ENCODE peak calls at places on chromosomes 6 and 20, in four cellular contexts. X, E, R and J are unnamed samples.

GRCh38 chr20:44730441-44730840 is 15.2 kb upstream of the KCNK15 start:
- DNase-seq in X (no peak), E (peak), R (no peak), J (no peak)

GRCh38 chr6:35165630-35166071 is 24.5 kb upstream of the TCP11 start:
- DNase-seq in R (no peak), X (no peak), E (peak), J (no peak)

GRCh38 chr6:142013286-142013685 is 119.4 kb upstream of the GJE1 start:
- DNase-seq in R (no peak), X (no peak), E (no peak), J (no peak)

GRCh38 chr6:4844108-4844507 is 67.9 kb downstream of the CDYL start:
- DNase-seq in E (no peak), X (no peak), R (no peak), J (no peak)

GRCh38 chr6:166987930-166988329 is 11.3 kb upstream of the CEP43 start:
- DNase-seq in R (no peak), E (no peak), X (no peak), J (no peak)

GRCh38 chr6:1724616-1725015 is 114.9 kb downstream of the FOXC1 start:
- DNase-seq in R (no peak), X (peak), E (no peak), J (no peak)

GRCh38 chr20:24768977-24769675 is 179.9 kb upstream of the CST7 start:
- DNase-seq in R (no peak), E (no peak), X (no peak), J (peak)

GRCh38 chr6:3739311-3739897 is 12.1 kb downstream of the PXDC1 start:
- DNase-seq in X (no peak), E (no peak), R (no peak), J (no peak)

GRCh38 chr6:3229566-3230274 is 2.3 kb upstream of the TUBB2B start:
- DNase-seq in R (no peak), E (no peak), X (no peak), J (no peak)

GRCh38 chr20:46062151-46062550 is 27.6 kb downstream of the NCOA5 start:
- DNase-seq in R (no peak), X (no peak), E (no peak), J (no peak)

GRCh38 chr6:169779092-169779815 is 27.8 kb downstream of the ERMARD start:
- DNase-seq in X (no peak), R (no peak), E (no peak), J (peak)

GRCh38 chr6:12010635-12011275 is 1.4 kb upstream of the HIVEP1 start:
- DNase-seq in R (peak), X (peak), E (peak), J (peak)

GRCh38 chr6:29696147-29697129 is 15.5 kb upstream of the ZFP57 start:
- DNase-seq in R (no peak), X (no peak), E (no peak), J (no peak)

GRCh38 chr6:151546941-151547659 is 53.3 kb downstream of the CCDC170 start:
- DNase-seq in E (no peak), X (no peak), R (no peak), J (no peak)
- TF ChIP-seq CTCF in E (peak), X (no peak), R (no peak), J (no peak)

GRCh38 chr6:156174026-156174880 is 602.9 kb upstream of the ARID1B start:
- DNase-seq in R (no peak), E (no peak), X (no peak), J (no peak)

GRCh38 chr6:156175433-156175832 is 601.7 kb upstream of the ARID1B start:
- DNase-seq in E (no peak), R (no peak), X (no peak), J (no peak)

DNA sequence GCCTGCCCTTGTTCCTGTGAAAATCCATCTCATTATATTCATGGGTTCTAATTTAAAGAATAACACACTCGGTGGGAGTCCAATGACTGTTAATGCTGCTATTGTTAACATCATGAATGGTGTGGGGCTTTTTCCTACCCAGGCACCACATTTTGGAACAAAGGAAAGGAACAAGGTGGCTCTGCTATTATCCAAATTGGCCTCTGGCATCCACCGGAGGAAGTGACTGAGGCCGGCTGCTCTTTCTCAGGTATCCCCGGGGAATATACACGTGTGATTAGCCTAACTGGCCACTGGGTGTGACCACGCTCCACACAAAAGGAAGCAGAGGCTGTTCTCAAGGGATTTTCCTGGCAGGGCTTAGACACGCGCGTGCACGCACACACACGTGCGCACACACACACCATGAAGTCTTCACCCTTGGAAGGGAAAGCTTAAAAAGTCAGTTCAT is 601.2 kb upstream of the ARID1B start:
- DNase-seq in R (no peak), X (peak), E (no peak), J (no peak)
- TF ChIP-seq CTCF in R (peak), X (no peak), E (peak), J (no peak)

DNA sequence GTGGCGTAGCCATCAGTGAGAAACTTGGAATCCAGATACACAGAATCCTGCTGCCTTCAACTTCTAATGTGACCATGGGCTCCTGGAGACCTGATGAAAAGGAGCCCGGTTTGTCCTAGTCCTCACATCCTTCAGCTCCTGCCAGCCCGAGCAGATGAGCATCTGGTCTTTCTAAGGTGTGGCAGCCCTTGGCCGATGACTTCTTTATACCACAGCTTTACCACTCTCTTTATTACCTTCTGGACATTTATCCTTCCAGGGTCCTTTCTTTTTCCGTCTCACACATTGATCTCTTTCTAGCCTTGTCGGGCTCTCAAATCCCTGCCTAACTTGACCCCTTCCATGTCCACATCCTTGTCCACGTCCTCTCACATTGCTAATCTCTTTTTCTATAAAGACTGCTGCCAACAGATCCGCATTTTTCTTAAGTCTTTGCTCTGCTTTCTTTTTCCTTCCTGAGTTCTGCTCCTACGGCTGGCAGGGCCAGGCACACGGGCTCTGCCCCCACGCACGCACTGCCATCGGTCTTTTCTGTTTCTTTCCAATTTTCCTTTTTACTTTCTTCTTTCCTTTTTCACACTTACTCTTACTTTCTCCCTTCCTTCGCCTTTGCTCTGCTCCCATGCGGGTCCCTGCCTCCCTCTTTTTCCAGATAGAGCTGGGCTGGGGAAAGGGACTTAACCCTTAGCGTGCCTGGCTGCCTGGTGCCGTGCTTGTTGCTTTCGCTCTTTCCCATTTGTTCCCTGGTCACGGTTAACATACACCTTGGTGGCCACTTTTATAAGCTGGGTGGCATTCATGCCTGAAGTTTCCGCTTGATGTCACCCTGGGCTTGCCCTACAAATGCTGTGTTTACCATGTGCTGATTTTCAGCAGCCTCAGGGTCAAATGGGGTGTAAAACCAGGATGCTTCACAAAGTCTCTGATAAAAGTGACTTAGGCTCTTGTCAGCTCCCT is 9.4 kb upstream of the GMPR start:
- DNase-seq in R (no peak), E (no peak), X (no peak), J (no peak)
- TF ChIP-seq CTCF in R (no peak), E (peak), X (peak), J (no peak)

DNA sequence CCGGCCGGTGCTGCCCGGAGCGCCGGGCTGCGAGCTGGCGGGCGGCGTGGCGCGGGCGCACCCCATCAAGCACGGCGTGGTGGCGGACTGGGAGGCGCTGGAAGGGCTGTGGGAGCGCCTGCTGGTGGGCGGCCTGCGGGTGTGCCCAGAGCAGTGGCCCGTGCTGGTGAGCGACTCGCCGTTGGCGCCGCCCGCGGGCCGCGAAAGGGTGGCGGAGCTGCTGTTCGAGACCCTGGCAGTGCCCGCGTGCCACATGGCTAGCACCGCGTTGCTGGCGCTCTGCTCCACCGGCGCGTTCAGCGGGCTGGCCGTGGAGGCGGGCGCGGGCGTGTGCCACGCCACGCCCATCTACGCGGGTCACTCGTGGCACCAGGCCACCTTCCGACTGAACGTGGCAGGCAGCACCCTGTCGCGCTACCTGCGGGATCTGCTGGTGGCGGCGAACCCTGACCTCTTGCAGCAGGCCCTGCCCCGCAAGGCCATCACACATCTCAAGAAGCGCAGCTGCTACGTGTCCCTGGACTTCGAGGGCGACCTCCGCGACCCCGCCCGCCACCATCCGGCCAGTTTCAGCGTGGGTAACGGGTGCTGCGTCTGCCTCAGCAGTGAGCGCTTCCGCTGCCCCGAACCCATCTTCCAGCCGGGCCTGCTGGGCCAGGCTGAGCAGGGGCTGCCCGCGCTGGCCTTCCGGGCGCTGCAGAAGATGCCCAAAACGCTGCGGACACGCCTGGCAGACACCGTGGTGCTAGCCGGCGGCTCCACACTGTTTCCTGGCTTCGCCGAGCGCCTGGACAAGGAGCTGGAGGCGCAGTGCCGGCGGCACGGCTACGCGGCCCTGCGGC is 723 bp downstream of the ACTL10 start:
- DNase-seq in E (no peak), X (peak), R (peak), J (no peak)
- TF ChIP-seq CTCF in E (no peak), X (no peak), R (no peak), J (no peak)

GRCh38 chr6:125038925-125039324 is 76.7 kb downstream of the RNF217 start:
- DNase-seq in E (no peak), X (no peak), R (no peak), J (no peak)
- TF ChIP-seq CTCF in E (no peak), X (no peak), R (no peak), J (no peak)

GRCh38 chr20:50198211-50198666 is 7.6 kb downstream of the CEBPB start:
- DNase-seq in R (no peak), E (no peak), X (no peak), J (no peak)
- TF ChIP-seq CTCF in R (no peak), E (no peak), X (no peak), J (no peak)